ENCODE peak calls at places on chromosomes 4 and X, in seven cellular contexts. A is transverse colon, C is heart left ventricle, V is kidney, H is aorta, D is lower lobe of right lung, J is GM23338. B is an unnamed sample.

GRCh38 chrX:95427389-95427788 is 1257.3 kb upstream of the DIAPH2 start:
- DNase-seq in A (no peak), C (no peak), V (no peak), H (peak; percentile 51), D (no peak), J (no peak), B (no peak)

GRCh38 chrX:153878969-153879653 is 6.9 kb downstream of the L1CAM start:
- DNase-seq in A (no peak), C (no peak), V (no peak), H (no peak), D (no peak), J (peak; percentile 66), B (no peak)

GRCh38 chr4:73661646-73662119 is 41.4 kb upstream of the RASSF6 start:
- DNase-seq in A (no peak), C (no peak), V (no peak), H (no peak), D (no peak), J (no peak), B (peak; percentile 96)

GRCh38 chr4:105785792-105786191 is 77.2 kb downstream of the GSTCD start:
- DNase-seq in A (no peak), C (no peak), V (no peak), H (no peak), D (no peak), J (no peak), B (no peak)

GRCh38 chr4:20248155-20248558 is 3.5 kb upstream of the SLIT2 start:
- DNase-seq in A (no peak), C (no peak), V (no peak), H (no peak), D (no peak), J (peak; percentile 71), B (peak; percentile 55)

GRCh38 chrX:154135458-154136229 is 8.4 kb upstream of the OPN1LW start:
- DNase-seq in A (no peak), C (no peak), V (no peak), H (no peak), D (no peak), J (no peak), B (no peak)

GRCh38 chrX:50827996-50828395 is 14.0 kb upstream of the SHROOM4 start:
- DNase-seq in A (no peak), C (no peak), V (no peak), H (no peak), D (no peak), J (no peak), B (no peak)

GRCh38 chr4:128228778-128229457 is 58.7 kb downstream of the PGRMC2 start:
- DNase-seq in A (no peak), C (no peak), V (no peak), H (no peak), D (no peak), J (no peak), B (peak; percentile 15)

GRCh38 chr4:55348436-55348835 is 2.4 kb downstream of the SRD5A3 start:
- DNase-seq in A (no peak), C (no peak), V (no peak), H (no peak), D (no peak), J (no peak), B (no peak)

GRCh38 chrX:83906921-83907320 is 46.0 kb downstream of the CYLC1 start:
- DNase-seq in A (no peak), C (no peak), V (no peak), H (no peak), D (no peak), J (no peak), B (no peak)

GRCh38 chrX:101803451-101803850 is 128.4 kb downstream of the ZMAT1 start:
- DNase-seq in A (no peak), C (no peak), V (no peak), H (no peak), D (no peak), J (peak; percentile 9), B (no peak)

GRCh38 chr4:3074846-3075651 is 568 bp downstream of the HTT start:
- DNase-seq in A (peak; percentile 64), C (peak; percentile 74), V (peak; percentile 85), H (peak; percentile 83), D (peak; percentile 84), J (peak; percentile 91), B (no peak)

GRCh38 chr4:21457086-21457840 is 491.3 kb downstream of the KCNIP4 start:
- DNase-seq in A (no peak), C (no peak), V (no peak), H (no peak), D (no peak), J (no peak), B (no peak)

GRCh38 chrX:146109362-146109761 is 291.7 kb downstream of the SLITRK2 start:
- DNase-seq in A (no peak), C (no peak), V (no peak), H (no peak), D (no peak), J (no peak), B (no peak)

GRCh38 chr4:56049428-56050212 is 100.9 kb downstream of the CEP135 start:
- DNase-seq in A (peak; percentile 32), C (no peak), V (peak; percentile 82), H (peak; percentile 45), D (peak; percentile 45), J (peak; percentile 80), B (no peak)

GRCh38 chr4:142909908-142910307 is 63.8 kb upstream of the INPP4B start:
- DNase-seq in A (no peak), C (no peak), V (no peak), H (no peak), D (no peak), J (no peak), B (no peak)

GRCh38 chr4:152045781-152046571 is 285.2 kb upstream of the GATB start:
- DNase-seq in A (peak; percentile 45), C (peak; percentile 44), V (peak; percentile 78), H (peak; percentile 60), D (peak; percentile 69), J (peak; percentile 96), B (no peak)

GRCh38 chr4:112296949-112297483 is at the start of gene ALPK1:
- DNase-seq in A (no peak), C (no peak), V (no peak), H (no peak), D (no peak), J (no peak), B (peak; percentile 80)

GRCh38 chr4:96642486-96642885 is 802.6 kb downstream of the PDHA2 start:
- DNase-seq in A (no peak), C (no peak), V (no peak), H (no peak), D (no peak), J (peak; percentile 56), B (no peak)

GRCh38 chr4:100949350-100949935 is 397.9 kb downstream of the PPP3CA start:
- DNase-seq in A (no peak), C (no peak), V (no peak), H (no peak), D (no peak), J (no peak), B (no peak)

GRCh38 chrX:45505214-45505613 is 304.5 kb upstream of the DIPK2B start:
- DNase-seq in A (no peak), C (no peak), V (no peak), H (no peak), D (no peak), J (no peak), B (peak; percentile 13)

GRCh38 chr4:109410776-109411175 is 22.8 kb upstream of the SEC24B start:
- DNase-seq in A (no peak), C (no peak), V (no peak), H (no peak), D (no peak), J (peak; percentile 40), B (no peak)

GRCh38 chrX:48937065-48937907 is 18.5 kb upstream of the PIM2 start:
- DNase-seq in A (peak; percentile 84), C (peak; percentile 61), V (peak; percentile 90), H (peak; percentile 79), D (peak; percentile 84), J (peak; percentile 56), B (no peak)

GRCh38 chr4:151555151-151555945 is 146.4 kb downstream of the FHIP1A start:
- DNase-seq in A (no peak), C (no peak), V (no peak), H (no peak), D (no peak), J (no peak), B (no peak)

GRCh38 chr4:8938623-8939022 is 67.0 kb upstream of the HMX1 start:
- DNase-seq in A (no peak), C (no peak), V (no peak), H (no peak), D (no peak), J (no peak), B (no peak)

GRCh38 chr4:189090174-189090814 is 850.4 kb upstream of the FRG1 start:
- DNase-seq in A (no peak), C (no peak), V (no peak), H (no peak), D (no peak), J (peak; percentile 80), B (no peak)

GRCh38 chrX:74372272-74372671 is 49.0 kb upstream of the SLC16A2 start:
- DNase-seq in A (no peak), C (no peak), V (no peak), H (no peak), D (no peak), J (no peak), B (no peak)

DNA sequence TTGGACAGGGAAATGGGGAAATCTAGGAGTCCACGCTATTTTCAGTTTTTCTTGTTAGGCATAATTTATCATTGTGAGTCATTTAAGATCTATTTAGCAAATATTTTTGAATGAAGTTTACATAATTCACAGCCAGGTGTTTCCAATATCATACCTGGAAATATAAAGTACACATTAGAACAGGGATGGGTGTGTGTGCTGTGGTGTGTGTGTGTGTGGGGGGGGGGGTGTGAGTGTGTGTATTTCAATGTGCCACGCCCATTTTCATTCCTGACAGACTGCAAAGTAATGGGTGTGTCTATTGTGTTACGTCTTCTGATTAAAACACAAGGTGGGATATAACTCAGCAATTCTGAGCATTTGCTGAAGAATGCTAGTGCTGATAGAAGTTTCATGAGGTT is 33.2 kb downstream of the ARHGAP10 start:
- DNase-seq in A (no peak), C (no peak), V (no peak), H (no peak), D (no peak), J (no peak), B (no peak)
- H3K27ac ChIP-seq in A (no peak overlapping the region), C (no peak overlapping the region), V (no peak overlapping the region), H (no peak overlapping the region), D (no peak overlapping the region), J (no peak overlapping the region), B (no peak overlapping the region)

GRCh38 chr4:139920552-139920951 is 233.4 kb downstream of the MAML3 start:
- DNase-seq in A (no peak), C (peak; percentile 23), V (no peak), H (no peak), D (no peak), J (no peak), B (no peak)
- H3K27ac ChIP-seq in A (no peak overlapping the region), C (peak overlapping the region; percentile 19), V (peak overlapping the region; percentile 33), H (no peak overlapping the region), D (peak overlapping the region; percentile 52), J (no peak overlapping the region), B (no peak overlapping the region)

DNA sequence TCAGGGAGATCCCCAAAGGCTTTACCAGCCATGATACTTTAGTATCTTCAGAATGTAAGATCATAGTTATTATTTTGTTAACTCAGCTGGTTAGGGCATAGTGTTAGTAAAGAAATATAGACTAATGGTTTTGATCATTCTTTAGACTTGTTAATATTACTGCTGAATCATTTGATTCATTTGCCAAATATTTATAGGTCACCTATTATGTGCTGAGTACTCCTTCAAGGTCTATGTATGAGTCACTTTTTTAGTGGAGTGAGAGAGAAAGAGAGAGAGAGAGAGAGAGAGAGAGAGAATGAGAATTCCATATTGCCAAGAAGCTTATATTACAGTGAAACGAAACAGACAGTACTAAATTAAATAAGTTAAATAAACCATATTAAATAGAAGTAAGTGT is 110.3 kb downstream of the UBE2NL start:
- DNase-seq in A (no peak), C (no peak), V (no peak), H (no peak), D (no peak), J (no peak), B (no peak)
- H3K27ac ChIP-seq in A (no peak overlapping the region), C (no peak overlapping the region), V (no peak overlapping the region), H (no peak overlapping the region), D (no peak overlapping the region), J (no peak overlapping the region), B (no peak overlapping the region)

GRCh38 chr4:14668296-14668695 is 334.0 kb upstream of the CPEB2 start:
- DNase-seq in A (no peak), C (no peak), V (no peak), H (no peak), D (no peak), J (no peak), B (no peak)
- H3K27ac ChIP-seq in A (no peak overlapping the region), C (no peak overlapping the region), V (no peak overlapping the region), H (no peak overlapping the region), D (no peak overlapping the region), J (no peak overlapping the region), B (no peak overlapping the region)